ENCODE peak calls at places on chromosomes 13 and 19, in five cellular contexts. Z is IMR-90, B is SK-N-SH, F is GM12878, D is HepG2. C is an unnamed sample.

GRCh38 chr19:48474084-48474592 is 5.0 kb downstream of the CYTH2 start:
- DNase-seq in Z (no peak), B (no peak), F (no peak), D (no peak), C (no peak)

GRCh38 chr19:3224346-3225325 is at the start of gene CELF5:
- DNase-seq in Z (no peak), B (peak), F (no peak), D (no peak), C (peak)

GRCh38 chr19:1935484-1936208 is 5.3 kb upstream of the CSNK1G2 start:
- DNase-seq in Z (peak), B (no peak), F (no peak), D (peak), C (peak)

GRCh38 chr13:24605923-24606372 is 74.3 kb upstream of the ATP12A start:
- DNase-seq in Z (peak), B (no peak), F (no peak), D (peak), C (peak)

GRCh38 chr19:16031872-16032200 is 44.5 kb upstream of the TPM4 start:
- DNase-seq in Z (no peak), B (peak), F (no peak), D (no peak), C (no peak)

GRCh38 chr19:7242601-7243258 is 51.5 kb downstream of the INSR start:
- DNase-seq in Z (peak), B (peak), F (peak), D (no peak), C (no peak)

GRCh38 chr13:103351035-103351828 is 285.0 kb upstream of the SLC10A2 start:
- DNase-seq in Z (no peak), B (no peak), F (no peak), D (no peak), C (no peak)

GRCh38 chr19:36972594-36972993 is 56.5 kb downstream of the ZNF568 start:
- DNase-seq in Z (no peak), B (no peak), F (no peak), D (no peak), C (no peak)

GRCh38 chr13:44147222-44147621 is 226.4 kb upstream of the SERP2 start:
- DNase-seq in Z (no peak), B (no peak), F (no peak), D (no peak), C (no peak)

GRCh38 chr19:14494910-14495677 is 833 bp downstream of the GIPC1 start:
- DNase-seq in Z (no peak), B (peak), F (no peak), D (no peak), C (no peak)

GRCh38 chr19:13995017-13995728 is 10.9 kb downstream of the RFX1 start:
- DNase-seq in Z (peak), B (no peak), F (no peak), D (no peak), C (no peak)

GRCh38 chr13:111943229-111943795 is 123.6 kb upstream of the SOX1 start:
- DNase-seq in Z (no peak), B (no peak), F (no peak), D (no peak), C (no peak)

GRCh38 chr19:46492841-46493235 is 2.8 kb downstream of the PNMA8B start:
- DNase-seq in Z (no peak), B (peak), F (no peak), D (no peak), C (no peak)

GRCh38 chr13:108561152-108561551 is 68.3 kb upstream of the MYO16 start:
- DNase-seq in Z (no peak), B (no peak), F (no peak), D (no peak), C (no peak)

GRCh38 chr13:74771964-74772363 is 637.8 kb upstream of the KLF12 start:
- DNase-seq in Z (peak), B (no peak), F (no peak), D (no peak), C (no peak)

GRCh38 chr13:23905766-23906165 is 8.5 kb upstream of the C1QTNF9B start:
- DNase-seq in Z (no peak), B (no peak), F (no peak), D (no peak), C (no peak)

GRCh38 chr13:34025746-34026145 is 207.8 kb downstream of the RFC3 start:
- DNase-seq in Z (peak), B (no peak), F (no peak), D (no peak), C (no peak)

GRCh38 chr13:56561327-56561726 is 579.4 kb upstream of the PRR20A start:
- DNase-seq in Z (no peak), B (no peak), F (no peak), D (no peak), C (no peak)

GRCh38 chr19:39553082-39553652 is 13.2 kb upstream of the EID2 start:
- DNase-seq in Z (no peak), B (no peak), F (no peak), D (no peak), C (no peak)
- TF ChIP-seq MXI1 in Z (no peak), B (no peak), F (no peak), D (no peak), C (no peak)

GRCh38 chr13:98432638-98433037 is 144.3 kb downstream of the STK24 start:
- DNase-seq in Z (no peak), B (no peak), F (no peak), D (no peak), C (no peak)

GRCh38 chr13:98436379-98436909 is 140.5 kb downstream of the STK24 start:
- DNase-seq in Z (no peak), B (no peak), F (no peak), D (no peak), C (no peak)

GRCh38 chr13:98434060-98434459 is 142.8 kb downstream of the STK24 start:
- DNase-seq in Z (no peak), B (no peak), F (no peak), D (no peak), C (no peak)

GRCh38 chr13:98433654-98434053 is 143.3 kb downstream of the STK24 start:
- DNase-seq in Z (no peak), B (no peak), F (no peak), D (no peak), C (no peak)

DNA sequence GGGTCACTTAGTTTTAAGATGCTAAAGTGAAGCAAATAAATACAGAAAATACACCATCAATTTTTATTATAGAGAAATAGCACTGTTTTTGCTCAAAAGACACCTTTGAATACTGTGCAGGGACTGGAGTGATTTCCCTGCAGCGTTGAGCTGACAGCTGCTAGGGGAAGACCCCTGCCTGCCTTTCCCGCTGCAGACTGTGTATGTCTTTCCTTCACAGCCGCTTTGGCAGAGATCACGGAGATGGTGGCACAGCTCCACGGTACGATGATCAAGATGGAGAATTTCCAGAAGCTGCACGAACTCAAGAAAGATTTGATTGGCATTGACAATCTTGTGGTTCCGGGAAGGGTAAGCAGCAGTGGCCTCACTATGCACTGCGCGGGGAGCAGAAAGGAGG is 141.6 kb downstream of the STK24 start:
- DNase-seq in Z (no peak), B (no peak), F (no peak), D (no peak), C (no peak)
- TF ChIP-seq MXI1 in Z (no peak), B (no peak), F (no peak), D (no peak), C (no peak)

DNA sequence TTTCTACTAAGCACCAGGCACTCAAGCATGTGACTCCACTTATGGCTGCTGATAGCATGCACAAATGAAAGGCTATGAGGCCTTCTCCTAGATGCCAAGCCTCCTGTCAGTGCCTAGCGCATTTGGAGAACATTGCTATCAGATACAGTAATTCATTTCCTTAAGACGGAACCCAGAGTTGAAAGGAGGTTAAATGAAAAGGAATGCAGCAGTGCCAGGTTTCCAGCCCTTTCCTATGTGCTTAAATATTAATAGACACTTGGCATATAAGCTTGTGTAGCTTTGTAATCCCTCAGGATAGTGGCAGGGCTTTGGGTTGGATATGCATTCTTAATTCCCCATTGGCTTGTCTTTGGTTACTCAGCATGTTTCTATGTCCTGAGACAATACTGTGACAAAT is 140.1 kb upstream of the FRY start:
- DNase-seq in Z (no peak), B (no peak), F (no peak), D (no peak), C (no peak)
- TF ChIP-seq MXI1 in Z (no peak), B (no peak), F (no peak), D (no peak), C (no peak)

GRCh38 chr13:67137044-67137735 is 92.9 kb downstream of the PCDH9 start:
- DNase-seq in Z (peak), B (no peak), F (no peak), D (no peak), C (no peak)
- TF ChIP-seq MXI1 in Z (no peak), B (no peak), F (no peak), D (no peak), C (no peak)

GRCh38 chr19:49814010-49814409 is 918 bp upstream of the FUZ start:
- DNase-seq in Z (no peak), B (no peak), F (no peak), D (no peak), C (no peak)

GRCh38 chr19:49809987-49810389 is 3.1 kb downstream of the FUZ start:
- DNase-seq in Z (no peak), B (no peak), F (no peak), D (no peak), C (no peak)

GRCh38 chr19:49812452-49812996 is 568 bp downstream of the FUZ start:
- DNase-seq in Z (no peak), B (no peak), F (no peak), D (no peak), C (no peak)

GRCh38 chr19:49811328-49811727 is 1.8 kb downstream of the FUZ start:
- DNase-seq in Z (no peak), B (no peak), F (no peak), D (no peak), C (no peak)

DNA sequence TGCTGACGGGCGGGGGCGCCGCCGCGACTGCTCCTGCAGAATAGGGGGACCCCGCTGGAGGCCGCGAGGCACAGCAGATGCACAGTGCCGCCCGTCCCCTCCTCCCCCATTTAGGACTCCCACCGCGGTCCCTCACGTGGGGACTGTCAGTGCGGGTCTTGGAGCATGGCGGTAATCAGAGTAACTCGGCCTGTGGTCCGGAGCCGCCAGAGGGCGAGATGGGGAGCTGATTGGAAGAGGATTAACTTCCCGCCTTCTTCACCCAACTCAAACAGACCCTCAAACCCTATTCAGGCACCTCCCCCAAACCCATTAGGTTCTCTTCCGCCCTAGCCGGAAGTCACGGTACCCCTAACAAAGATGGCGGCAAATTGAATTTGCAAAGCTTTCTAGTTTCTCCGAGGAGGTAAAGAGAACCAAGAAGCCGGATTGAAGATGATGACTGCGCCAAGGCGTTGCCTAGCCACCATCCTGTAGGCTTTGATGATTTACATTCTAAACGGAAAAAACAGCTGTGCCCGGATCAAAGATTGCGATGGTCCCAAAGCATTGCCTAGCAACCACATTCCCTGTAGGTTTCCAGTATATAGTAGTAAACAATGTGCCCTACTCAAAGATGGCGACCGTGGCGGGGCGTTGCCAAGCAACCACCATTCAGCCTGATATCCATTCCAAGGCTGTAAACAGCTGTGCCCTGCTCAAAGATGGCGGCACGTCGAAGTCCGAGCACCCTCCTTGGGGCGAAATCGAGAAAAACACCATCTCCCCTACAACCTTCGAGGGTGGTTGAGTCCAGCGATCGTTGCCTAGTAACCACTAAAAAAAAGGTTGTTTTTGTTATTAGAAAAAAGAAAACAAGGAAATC is at the start of gene FUZ:
- DNase-seq in Z (peak), B (peak), F (peak), D (no peak), C (peak)
- TF ChIP-seq MXI1 in Z (peak), B (peak), F (peak), D (no peak), C (peak)

DNA sequence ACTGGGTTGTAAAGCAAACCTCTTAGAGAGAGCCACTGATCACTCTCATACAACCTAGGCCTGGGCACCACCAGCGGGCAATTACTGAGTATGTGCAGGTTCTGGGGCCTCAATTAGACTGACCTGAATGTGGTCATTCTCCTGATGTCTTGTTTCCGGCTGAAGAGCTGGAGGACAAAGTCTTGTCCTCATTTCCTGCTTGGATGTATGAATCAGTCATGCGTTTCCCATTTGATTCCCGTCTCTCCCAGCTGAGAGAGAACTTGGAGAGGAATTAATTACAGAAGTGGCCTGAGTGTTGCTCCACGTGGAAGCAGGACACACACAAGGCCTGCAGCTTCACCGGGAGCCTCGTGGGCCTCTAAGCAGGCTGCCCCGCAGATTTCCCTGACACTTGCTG is 799.3 kb upstream of the ARGLU1 start:
- DNase-seq in Z (peak), B (no peak), F (no peak), D (no peak), C (no peak)
- TF ChIP-seq MXI1 in Z (no peak), B (no peak), F (no peak), D (no peak), C (no peak)

GRCh38 chr19:49560358-49560900 is 19.9 kb downstream of the NOSIP start:
- DNase-seq in Z (no peak), B (no peak), F (no peak), D (no peak), C (peak)

GRCh38 chr19:49566302-49566701 is 14.1 kb downstream of the NOSIP start:
- DNase-seq in Z (no peak), B (no peak), F (no peak), D (no peak), C (no peak)

GRCh38 chr19:49567722-49568454 is 12.5 kb downstream of the NOSIP start:
- DNase-seq in Z (no peak), B (no peak), F (no peak), D (no peak), C (no peak)

GRCh38 chr19:49564616-49565045 is 15.7 kb downstream of the NOSIP start:
- DNase-seq in Z (no peak), B (no peak), F (no peak), D (no peak), C (no peak)

GRCh38 chr19:49565261-49565660 is 15.1 kb downstream of the NOSIP start:
- DNase-seq in Z (no peak), B (no peak), F (no peak), D (no peak), C (no peak)
- TF ChIP-seq MXI1 in Z (no peak), B (no peak), F (no peak), D (no peak), C (no peak)

DNA sequence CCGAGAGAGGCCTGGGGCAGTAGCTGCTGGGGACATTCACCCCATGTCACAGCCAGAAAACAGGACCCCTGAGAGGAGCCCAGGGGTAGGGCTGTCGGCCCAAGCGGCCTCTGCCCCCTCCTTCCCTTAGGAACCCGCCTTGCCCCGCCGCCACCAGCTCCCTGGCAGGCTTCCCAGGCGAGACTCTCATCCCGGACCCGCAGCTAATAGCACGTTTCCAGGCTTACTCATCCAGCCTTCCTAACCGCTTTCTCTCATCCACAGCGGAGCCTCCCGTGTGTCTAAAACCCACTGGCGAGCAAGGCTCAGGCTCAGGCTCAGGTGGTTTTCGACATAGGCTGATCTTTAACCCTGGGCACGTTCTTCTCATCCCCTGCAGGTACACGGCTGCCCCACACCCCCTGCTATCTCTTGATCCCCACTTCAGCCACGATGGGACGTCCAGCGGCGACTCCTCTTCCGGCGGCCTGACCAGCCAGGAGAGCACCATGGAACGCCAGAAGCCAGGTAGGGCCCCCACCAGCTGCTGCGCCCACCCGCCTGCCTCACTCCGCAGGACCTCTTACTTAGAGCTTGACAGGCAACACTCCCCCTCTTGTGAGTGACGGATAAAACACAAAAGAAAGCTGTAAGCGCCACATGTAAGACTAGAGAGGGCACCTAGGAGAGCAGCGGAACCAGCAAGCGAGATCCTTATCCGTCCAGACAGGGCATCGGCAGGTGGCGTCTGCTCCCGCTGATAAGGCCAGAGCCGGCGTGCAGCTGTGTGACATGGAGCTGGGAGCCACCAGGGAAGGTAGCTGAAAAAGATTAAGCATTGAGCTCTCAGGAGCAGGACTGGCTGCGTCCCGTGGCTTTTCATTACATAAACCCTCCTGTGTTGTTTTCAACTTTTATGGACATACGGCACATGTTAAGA is 71.3 kb downstream of the DPF1 start:
- DNase-seq in Z (peak), B (peak), F (no peak), D (no peak), C (peak)
- TF ChIP-seq MXI1 in Z (no peak), B (peak), F (no peak), D (no peak), C (no peak)